ENCODE peak calls at places on chromosome 7, in eight cellular contexts. M is endothelial cell of umbilical vein, P is colonic mucosa, C is OCI-LY7, N is sigmoid colon, D is PC-3, J is neural progenitor cell, E is right lobe of liver. L is an unnamed sample. For H3K36me3, the result is how much of the 10 kb centered on the place peaks cover.

GRCh38 chr7:18861514-18861913 is 255.9 kb downstream of the TWIST1 start:
- DNase-seq in D (peak), P (no peak), J (no peak), M (no peak), C (no peak), N (no peak), E (no peak), L (peak)

GRCh38 chr7:30411897-30412296 is 66.7 kb downstream of the NOD1 start:
- DNase-seq in D (no peak), J (no peak), N (no peak), E (no peak), C (no peak), P (no peak), M (no peak), L (no peak)

GRCh38 chr7:17298102-17298839 is at the start of gene AHR:
- DNase-seq in E (peak), P (peak), N (peak), C (peak), J (peak), M (peak), D (peak), L (peak)

GRCh38 chr7:15515201-15515777 is 46.5 kb downstream of the AGMO start:
- DNase-seq in P (no peak), J (no peak), E (no peak), D (no peak), C (no peak), N (no peak), M (peak), L (no peak)

GRCh38 chr7:77684030-77684429 is 12.2 kb upstream of the RSBN1L start:
- DNase-seq in E (no peak), J (peak), N (no peak), M (no peak), D (no peak), P (peak), C (no peak), L (peak)

GRCh38 chr7:131383417-131383816 is 55.7 kb downstream of the MKLN1 start:
- DNase-seq in C (no peak), J (no peak), M (peak), N (no peak), E (no peak), D (no peak), P (no peak), L (no peak)

GRCh38 chr7:141974831-141975230 is 1.3 kb upstream of the TAS2R38 start:
- DNase-seq in J (peak), M (no peak), P (peak), D (peak), C (peak), N (no peak), E (no peak), L (no peak)

GRCh38 chr7:5553298-5553877 is 129.8 kb upstream of the TNRC18 start:
- DNase-seq in C (no peak), P (peak), D (peak), J (no peak), M (no peak), E (no peak), N (no peak), L (peak)

GRCh38 chr7:120060283-120060682 is 212.7 kb upstream of the KCND2 start:
- DNase-seq in C (no peak), M (no peak), E (no peak), N (no peak), D (no peak), P (no peak), J (no peak), L (peak)

GRCh38 chr7:120857558-120858298 is at the start of gene TSPAN12:
- DNase-seq in E (peak), P (peak), N (peak), J (peak), M (peak), C (no peak), D (peak), L (peak)

GRCh38 chr7:4240813-4241612 is 441.1 kb upstream of the FOXK1 start:
- DNase-seq in D (no peak), M (no peak), J (no peak), C (no peak), E (no peak), P (no peak), N (no peak), L (no peak)

GRCh38 chr7:101442426-101443070 is 79.9 kb downstream of the COL26A1 start:
- DNase-seq in E (no peak), D (peak), P (no peak), N (no peak), M (no peak), C (no peak), J (no peak), L (no peak)

GRCh38 chr7:128008744-128009143 is 22.5 kb downstream of the LRRC4 start:
- DNase-seq in M (no peak), D (no peak), P (no peak), E (no peak), J (no peak), C (no peak), N (no peak), L (no peak)

GRCh38 chr7:68692511-68692910 is 905.8 kb upstream of the AUTS2 start:
- DNase-seq in M (no peak), D (no peak), P (no peak), E (no peak), N (no peak), C (no peak), J (no peak), L (no peak)

GRCh38 chr7:22549667-22550513 is 49.9 kb upstream of the STEAP1B start:
- DNase-seq in D (peak), N (peak), M (peak), E (no peak), P (no peak), C (peak), J (peak), L (peak)

GRCh38 chr7:73901823-73902597 is 41.1 kb downstream of the TMEM270 start:
- DNase-seq in M (no peak), D (no peak), N (peak), J (no peak), P (no peak), C (no peak), E (no peak), L (no peak)

GRCh38 chr7:35691827-35692307 is 3.1 kb downstream of the HERPUD2 start:
- DNase-seq in P (no peak), M (no peak), N (no peak), D (peak), C (peak), J (no peak), E (no peak), L (peak)

GRCh38 chr7:36613214-36613613 is 111.1 kb downstream of the AOAH start:
- DNase-seq in P (no peak), J (no peak), C (no peak), E (no peak), M (no peak), D (no peak), N (no peak), L (no peak)

GRCh38 chr7:81180573-81180972 is 261.7 kb upstream of the SEMA3C start:
- DNase-seq in M (no peak), P (no peak), D (no peak), J (no peak), N (no peak), C (no peak), E (no peak), L (no peak)

GRCh38 chr7:4025694-4026615 is 656.1 kb upstream of the FOXK1 start:
- DNase-seq in N (peak), C (no peak), J (no peak), D (no peak), M (no peak), P (no peak), E (no peak), L (no peak)

GRCh38 chr7:92682767-92683539 is 92.8 kb upstream of the FAM133B start:
- DNase-seq in D (peak), E (no peak), J (no peak), N (no peak), P (no peak), M (peak), C (no peak), L (peak)

GRCh38 chr7:40880581-40880980 is 745.8 kb downstream of the SUGCT start:
- DNase-seq in E (no peak), N (no peak), J (no peak), D (no peak), P (no peak), C (no peak), M (peak), L (no peak)

GRCh38 chr7:136303162-136303561 is 326.0 kb upstream of the MTPN start:
- DNase-seq in J (no peak), P (no peak), D (no peak), N (no peak), C (no peak), E (no peak), M (no peak), L (peak)

GRCh38 chr7:142508251-142508650 is 241.0 kb upstream of the PRSS1 start:
- DNase-seq in P (peak), J (no peak), E (no peak), N (no peak), D (peak), M (no peak), C (no peak), L (no peak)

GRCh38 chr7:48298779-48299178 is 127.5 kb downstream of the ABCA13 start:
- DNase-seq in M (peak), E (no peak), J (no peak), D (peak), C (no peak), N (no peak), P (no peak), L (no peak)

GRCh38 chr7:118629898-118630469 is 405.5 kb downstream of the ANKRD7 start:
- DNase-seq in M (no peak), P (no peak), J (peak), D (no peak), N (no peak), E (no peak), C (no peak), L (no peak)

GRCh38 chr7:135300913-135301765 is 67.5 kb downstream of the STRA8 start:
- DNase-seq in M (no peak), E (no peak), J (no peak), P (no peak), D (no peak), N (no peak), C (no peak), L (peak)

GRCh38 chr7:138961159-138961558 is 20.0 kb downstream of the KIAA1549 start:
- DNase-seq in N (no peak), P (peak), E (no peak), D (no peak), C (no peak), M (peak), J (no peak), L (no peak)

GRCh38 chr7:96558530-96558929 is 151.1 kb downstream of the SEM1 start:
- DNase-seq in P (no peak), E (no peak), C (no peak), J (no peak), N (no peak), M (no peak), D (peak), L (no peak)

GRCh38 chr7:80584778-80585177 is 53.7 kb upstream of the CD36 start:
- DNase-seq in E (no peak), C (no peak), P (no peak), M (no peak), N (no peak), D (peak), J (no peak), L (peak)

GRCh38 chr7:142884285-142884637 is 1.3 kb downstream of the TRPV6 start:
- DNase-seq in D (no peak), P (no peak), M (no peak), N (no peak), C (no peak), E (no peak), J (no peak), L (no peak)

GRCh38 chr7:66948480-66949109 is 27.6 kb downstream of the TMEM248 start:
- DNase-seq in E (no peak), N (no peak), C (no peak), M (no peak), P (no peak), J (no peak), D (no peak), L (no peak)

GRCh38 chr7:66950763-66951162 is 29.7 kb downstream of the TMEM248 start:
- DNase-seq in D (no peak), P (no peak), N (no peak), M (peak), J (no peak), E (no peak), C (no peak), L (no peak)

GRCh38 chr7:66953044-66953427 is 32.0 kb downstream of the TMEM248 start:
- DNase-seq in P (no peak), E (no peak), D (no peak), N (no peak), C (peak), J (no peak), M (no peak), L (no peak)

GRCh38 chr7:66952343-66953043 is 31.5 kb downstream of the TMEM248 start:
- DNase-seq in M (peak), N (no peak), C (no peak), D (peak), E (no peak), J (no peak), P (peak), L (peak)

GRCh38 chr7:66950311-66950710 is 29.3 kb downstream of the TMEM248 start:
- DNase-seq in N (no peak), M (peak), J (no peak), E (no peak), P (no peak), D (no peak), C (no peak), L (no peak)
- H3K36me3 ChIP-seq in N (half or more), M (under half), J (under half), E (half or more), P (under half), D (under half), C (half or more), L (under half)

GRCh38 chr7:75985518-75986146 is 8.8 kb downstream of the TMEM120A start:
- DNase-seq in N (no peak), C (no peak), J (no peak), P (peak), D (no peak), E (peak), M (no peak), L (no peak)
- H3K36me3 ChIP-seq in N (half or more), C (under half), J (under half), P (under half), D (under half), E (half or more), M (under half), L (under half)

GRCh38 chr7:43646603-43647313 is 63.9 kb downstream of the STK17A start:
- DNase-seq in E (no peak), J (no peak), M (no peak), C (peak), D (peak), N (no peak), P (no peak), L (peak)

GRCh38 chr7:43643842-43644241 is 60.9 kb downstream of the STK17A start:
- DNase-seq in J (no peak), E (no peak), N (no peak), M (no peak), D (no peak), P (no peak), C (no peak), L (no peak)

GRCh38 chr7:43647314-43647691 is 64.4 kb downstream of the STK17A start:
- DNase-seq in C (no peak), D (no peak), N (no peak), P (no peak), E (no peak), J (peak), M (peak), L (peak)

GRCh38 chr7:43647772-43648643 is 65.1 kb downstream of the STK17A start:
- DNase-seq in M (peak), D (peak), N (peak), P (peak), E (peak), J (no peak), C (peak), L (no peak)

DNA sequence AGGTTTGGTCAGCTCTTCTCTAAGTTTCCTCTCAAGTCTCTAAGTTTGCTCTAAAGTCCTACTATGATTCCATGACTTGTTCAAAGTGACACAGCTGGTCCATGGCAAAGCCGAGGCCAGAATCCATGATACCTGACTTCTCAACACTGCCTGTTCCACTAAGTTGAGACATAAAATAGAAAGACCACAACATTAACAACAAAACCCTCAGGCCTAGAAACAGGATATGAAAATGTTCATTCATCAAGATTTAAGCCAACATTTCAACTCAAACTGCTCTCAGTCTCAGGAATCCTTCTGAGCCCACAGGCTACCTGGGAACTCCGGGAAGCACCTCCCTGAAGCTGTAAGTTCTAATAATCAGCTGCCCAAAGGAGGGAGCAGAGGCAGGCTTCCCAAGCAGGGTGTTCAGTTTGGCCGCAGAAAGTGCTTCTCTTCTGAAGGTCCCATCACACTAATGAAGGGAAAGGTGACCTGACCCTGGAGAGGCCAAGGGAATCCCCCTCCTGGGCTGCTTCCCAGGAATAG is 62.9 kb downstream of the STK17A start:
- DNase-seq in M (no peak), C (peak), P (no peak), N (no peak), E (no peak), J (no peak), D (no peak), L (no peak)
- H3K36me3 ChIP-seq in M (under half), C (half or more), P (under half), N (under half), E (under half), J (under half), D (under half), L (under half)

GRCh38 chr7:87882538-87882937 is 6.2 kb downstream of the DBF4 start:
- DNase-seq in P (no peak), E (no peak), J (no peak), M (no peak), N (no peak), D (no peak), C (no peak), L (no peak)
- H3K36me3 ChIP-seq in P (under half), E (under half), J (under half), M (under half), N (under half), D (under half), C (half or more), L (under half)

GRCh38 chr7:44447874-44448425 is 42.5 kb downstream of the NUDCD3 start:
- DNase-seq in P (no peak), C (no peak), N (no peak), M (no peak), E (no peak), D (no peak), J (no peak), L (no peak)
- H3K36me3 ChIP-seq in P (under half), C (half or more), N (under half), M (under half), E (under half), D (under half), J (under half), L (under half)

GRCh38 chr7:157239571-157240270 is 97.1 kb upstream of the DNAJB6 start:
- DNase-seq in N (no peak), E (no peak), M (no peak), J (no peak), C (no peak), D (no peak), P (no peak), L (no peak)
- H3K36me3 ChIP-seq in N (under half), E (under half), M (under half), J (under half), C (under half), D (under half), P (under half), L (under half)

DNA sequence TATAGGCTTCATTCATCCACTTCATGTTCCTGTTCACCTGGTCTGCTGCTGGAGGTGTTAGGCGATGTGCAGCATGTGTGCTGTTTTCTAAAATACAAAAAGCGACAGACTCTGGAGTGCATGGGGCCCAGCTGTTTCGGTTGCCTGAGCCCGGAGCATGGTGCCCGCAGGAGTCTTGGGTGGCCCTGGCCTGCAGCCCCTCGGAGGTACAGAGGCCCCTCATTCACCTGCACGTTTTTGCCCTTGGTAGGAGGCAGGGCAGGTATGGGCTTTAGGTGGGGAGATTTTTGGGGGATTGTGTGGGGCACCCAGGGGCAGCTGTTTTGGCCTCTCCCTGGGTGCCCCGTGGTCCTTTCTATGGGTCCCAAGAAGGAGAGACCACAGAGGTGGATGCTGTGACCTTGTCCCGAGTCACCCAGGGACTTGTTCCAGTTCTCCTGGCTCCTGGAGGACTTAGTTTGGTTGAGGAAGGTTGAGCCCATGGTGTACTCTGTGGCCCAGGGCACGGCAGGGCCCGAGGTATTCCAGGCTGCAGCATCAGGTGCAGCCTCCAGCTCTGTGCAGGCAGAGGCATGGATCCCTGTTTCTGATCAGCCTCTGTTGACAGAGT is 130.7 kb downstream of the TRRAP start:
- DNase-seq in M (no peak), P (no peak), J (no peak), C (no peak), N (no peak), D (no peak), E (no peak), L (no peak)
- H3K36me3 ChIP-seq in M (under half), P (under half), J (under half), C (half or more), N (half or more), D (under half), E (half or more), L (half or more)

GRCh38 chr7:105065104-105065503 is 51.1 kb downstream of the KMT2E start:
- DNase-seq in N (no peak), M (no peak), C (no peak), J (no peak), D (no peak), P (no peak), E (no peak), L (no peak)
- H3K36me3 ChIP-seq in N (half or more), M (under half), C (half or more), J (under half), D (under half), P (under half), E (half or more), L (under half)

GRCh38 chr7:27188666-27189559 is 3.9 kb upstream of the HOXA11 start:
- DNase-seq in N (peak), E (no peak), M (peak), C (no peak), J (no peak), P (peak), D (peak), L (no peak)
- H3K36me3 ChIP-seq in N (under half), E (under half), M (under half), C (under half), J (under half), P (under half), D (under half), L (under half)

DNA sequence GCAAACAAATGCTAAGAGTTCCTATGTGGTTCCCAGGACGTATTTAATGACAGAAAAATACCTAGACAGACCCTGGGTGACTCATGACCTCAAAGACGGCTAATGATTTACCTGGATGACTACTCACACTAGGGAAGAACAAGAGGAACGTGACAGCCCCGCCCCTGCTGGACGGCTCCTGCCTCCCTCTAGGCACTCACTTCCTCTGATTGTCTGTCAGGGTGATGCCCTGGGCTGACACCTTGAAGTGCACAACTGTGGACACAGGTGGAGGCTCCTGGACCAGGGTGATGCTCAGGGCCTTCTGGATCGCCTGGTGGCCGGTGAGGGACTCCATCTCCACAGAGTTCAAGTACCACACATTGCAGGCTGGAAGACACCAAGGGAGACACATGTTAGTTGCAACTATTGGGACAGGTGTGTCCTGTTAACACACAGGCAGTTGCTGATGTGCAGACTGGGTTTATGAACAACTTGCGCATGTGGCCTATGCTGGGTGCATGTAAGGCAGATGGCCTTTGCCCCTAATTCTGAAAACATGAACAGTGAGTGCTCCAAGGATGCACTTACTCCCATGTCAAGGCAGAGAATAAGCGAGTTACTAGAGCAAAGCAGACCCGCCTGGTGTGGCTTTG is 298.3 kb downstream of the TNS3 start:
- DNase-seq in J (no peak), C (no peak), E (peak), P (peak), N (no peak), D (peak), M (no peak), L (no peak)
- H3K36me3 ChIP-seq in J (under half), C (under half), E (half or more), P (under half), N (half or more), D (half or more), M (under half), L (under half)